ENCODE peak calls at places on chromosomes 13 and 19, in four cellular contexts. L is WTC11, Q is SK-N-SH, I is GM12878. H is an unnamed sample.
A peak's percentile ranks its signal among the peaks of the same experiment; 100 is the strongest.

GRCh38 chr19:32404939-32405430 is 585 bp upstream of the DPY19L3 start:
- DNase-seq in Q (no peak), L (peak; percentile 42), I (no peak), H (no peak)

GRCh38 chr13:53098455-53098854 is 69.8 kb downstream of the OLFM4 start:
- DNase-seq in L (no peak), Q (no peak), I (no peak), H (no peak)

GRCh38 chr19:49165111-49165750 is 7.6 kb downstream of the TRPM4 start:
- DNase-seq in L (no peak), I (no peak), Q (no peak), H (no peak)

GRCh38 chr19:31344403-31344802 is 4.8 kb downstream of the TSHZ3 start:
- DNase-seq in I (no peak), Q (peak; percentile 37), L (no peak), H (no peak)

GRCh38 chr19:45782162-45782623 is at the start of gene DMPK:
- DNase-seq in I (no peak), Q (peak; percentile 78), L (no peak), H (no peak)

GRCh38 chr13:60562081-60562764 is 165.2 kb downstream of the TDRD3 start:
- DNase-seq in L (no peak), I (no peak), Q (no peak), H (no peak)

GRCh38 chr19:13868663-13869062 is 8.3 kb upstream of the NANOS3 start:
- DNase-seq in I (no peak), Q (no peak), L (no peak), H (no peak)

GRCh38 chr13:60494296-60494695 is 97.3 kb downstream of the TDRD3 start:
- DNase-seq in I (no peak), Q (no peak), L (no peak), H (no peak)

GRCh38 chr13:29594310-29594709 is 1.2 kb downstream of the SLC7A1 start:
- DNase-seq in I (peak; percentile 21), L (no peak), Q (peak; percentile 62), H (no peak)

GRCh38 chr13:30186644-30187431 is 120.5 kb downstream of the KATNAL1 start:
- DNase-seq in Q (no peak), I (no peak), L (peak; percentile 20), H (no peak)

GRCh38 chr13:53873558-53873957 is 844.9 kb downstream of the OLFM4 start:
- DNase-seq in I (no peak), L (peak; percentile 64), Q (peak; percentile 2), H (no peak)

GRCh38 chr19:47056416-47056815 is 8.0 kb upstream of the TMEM160 start:
- DNase-seq in I (no peak), L (no peak), Q (no peak), H (no peak)

GRCh38 chr19:51590441-51590840 is 19.4 kb downstream of the ZNF175 start:
- DNase-seq in L (no peak), Q (no peak), I (no peak), H (no peak)

GRCh38 chr19:18469245-18470107 is 31.5 kb upstream of the ISYNA1 start:
- DNase-seq in I (no peak), L (peak; percentile 87), Q (peak; percentile 82), H (peak; percentile 78)

GRCh38 chr13:33194820-33195692 is 90.5 kb downstream of the STARD13 start:
- DNase-seq in I (peak; percentile 99), Q (peak; percentile 36), L (no peak), H (no peak)

GRCh38 chr19:29088761-29089160 is 124.2 kb downstream of the UQCRFS1 start:
- DNase-seq in I (no peak), Q (no peak), L (no peak), H (no peak)

GRCh38 chr13:57624565-57625435 is 6.7 kb upstream of the PCDH17 start:
- DNase-seq in I (no peak), Q (peak; percentile 44), L (peak; percentile 49), H (peak; percentile 18)

GRCh38 chr19:55228015-55228391 is 560 bp downstream of the TMEM86B start:
- DNase-seq in I (no peak), L (no peak), Q (peak; percentile 93), H (no peak)

GRCh38 chr19:51024924-51025323 is 1.5 kb downstream of the KLK11 start:
- DNase-seq in Q (no peak), I (no peak), L (no peak), H (no peak)

GRCh38 chr19:17797397-17798201 is 2.7 kb downstream of the B3GNT3 start:
- DNase-seq in I (no peak), L (no peak), Q (peak; percentile 48), H (no peak)

GRCh38 chr19:16261584-16262370 is 62.8 kb upstream of the KLF2 start:
- DNase-seq in Q (no peak), L (no peak), I (no peak), H (no peak)

GRCh38 chr19:48190288-48191284 is 20.1 kb downstream of the ZSWIM9 start:
- DNase-seq in L (peak; percentile 88), Q (no peak), I (no peak), H (peak; percentile 84)

GRCh38 chr19:10086032-10086903 is at the start of gene SHFL:
- DNase-seq in L (peak; percentile 79), Q (peak; percentile 95), I (no peak), H (peak; percentile 93)

GRCh38 chr13:87274209-87274819 is 396.9 kb upstream of the SLITRK5 start:
- DNase-seq in I (no peak), L (peak; percentile 49), Q (peak; percentile 25), H (peak; percentile 39)

GRCh38 chr13:30404207-30404606 is 18.1 kb upstream of the UBE2L5 start:
- DNase-seq in I (no peak), Q (no peak), L (no peak), H (no peak)

GRCh38 chr19:13091400-13092161 is 11.1 kb downstream of the LYL1 start:
- DNase-seq in I (no peak), Q (peak; percentile 91), L (peak; percentile 55), H (no peak)

GRCh38 chr13:99227331-99227900 is 26.8 kb downstream of the UBAC2 start:
- DNase-seq in Q (no peak), L (no peak), I (no peak), H (no peak)
- TF ChIP-seq USF1 in Q (no peak), L (no peak), I (no peak), H (no peak)

GRCh38 chr13:44293908-44294735 is 79.5 kb upstream of the SERP2 start:
- DNase-seq in L (no peak), I (no peak), Q (no peak), H (no peak)
- TF ChIP-seq USF1 in L (no peak), I (no peak), Q (peak; percentile 78), H (no peak)

DNA sequence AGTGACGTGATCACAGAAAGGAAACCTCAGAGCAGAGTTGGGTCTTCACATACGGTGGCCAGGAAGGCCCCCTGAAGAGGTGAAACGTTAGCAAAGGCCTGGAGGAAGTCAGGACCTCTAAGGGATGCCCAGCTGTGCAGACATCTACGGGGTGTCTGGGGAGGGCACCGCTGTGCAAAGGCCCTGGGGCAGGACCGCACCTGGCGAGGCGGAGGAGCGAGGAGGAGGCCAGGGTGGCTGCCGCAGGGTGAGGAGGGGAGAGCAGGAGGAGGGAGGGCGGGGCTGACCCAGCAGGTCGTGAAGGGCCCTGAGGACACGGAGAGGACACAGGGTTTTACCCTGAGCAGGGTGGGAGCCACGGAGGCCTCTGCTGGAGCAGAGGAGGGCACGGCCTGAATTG is 11.8 kb upstream of the MADCAM1 start:
- DNase-seq in L (no peak), Q (no peak), I (no peak), H (no peak)
- TF ChIP-seq USF1 in L (no peak), Q (no peak), I (no peak), H (no peak)

GRCh38 chr13:97255515-97255999 is 33.4 kb downstream of the MBNL2 start:
- DNase-seq in L (no peak), Q (no peak), I (no peak), H (peak; percentile 58)

GRCh38 chr13:97254809-97255208 is 32.7 kb downstream of the MBNL2 start:
- DNase-seq in Q (no peak), L (no peak), I (no peak), H (no peak)

GRCh38 chr13:97257228-97257755 is 35.2 kb downstream of the MBNL2 start:
- DNase-seq in I (no peak), Q (no peak), L (no peak), H (no peak)

GRCh38 chr13:97257800-97258799 is 36.0 kb downstream of the MBNL2 start:
- DNase-seq in L (peak; percentile 55), Q (no peak), I (peak; percentile 37), H (peak; percentile 81)

DNA sequence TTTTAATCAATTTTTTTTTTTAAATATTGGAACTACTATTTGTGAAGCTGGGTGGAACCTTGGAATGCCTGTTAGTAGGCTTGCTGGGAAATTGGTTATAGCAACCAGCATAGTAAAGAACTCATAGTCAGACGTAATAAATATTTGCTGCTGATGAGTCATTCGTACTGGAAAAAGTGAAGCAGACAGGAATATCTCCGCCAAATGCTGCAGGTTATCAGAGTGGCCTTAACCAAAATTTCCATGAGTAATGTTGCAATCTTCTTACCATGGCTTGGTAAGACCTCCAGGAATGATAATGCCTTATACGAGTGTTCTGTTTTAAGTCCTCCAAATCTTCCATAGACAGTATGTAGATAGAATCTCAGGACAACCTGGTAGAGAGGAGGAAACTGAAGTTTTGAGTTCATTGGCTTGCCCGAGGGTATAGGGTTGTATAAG is 34.2 kb downstream of the MBNL2 start:
- DNase-seq in L (no peak), I (no peak), Q (no peak), H (peak; percentile 75)
- TF ChIP-seq USF1 in L (no peak), I (no peak), Q (no peak), H (no peak)

GRCh38 chr19:6225232-6225635 is 54.5 kb downstream of the MLLT1 start:
- DNase-seq in L (no peak), I (no peak), Q (no peak), H (no peak)
- TF ChIP-seq USF1 in L (no peak), I (no peak), Q (no peak), H (no peak)

H was measured in K562.